ENCODE peak calls at places on chromosome 16, in six cellular contexts. W, L, P, Y, O and H are unnamed samples.

GRCh38 chr16:74449470-74449869 is 28.2 kb upstream of the CLEC18B start:
- DNase-seq in W (no peak), L (no peak), P (no peak), Y (no peak), O (no peak), H (no peak)

GRCh38 chr16:88719267-88719932 is 13.1 kb downstream of the CTU2 start:
- DNase-seq in W (no peak), L (no peak), P (no peak), Y (no peak), O (no peak), H (no peak)

GRCh38 chr16:75113046-75113491 is 3.5 kb downstream of the LDHD start:
- DNase-seq in W (no peak), L (no peak), P (no peak), Y (no peak), O (no peak), H (no peak)

GRCh38 chr16:28504707-28505404 is 1.8 kb downstream of the IL27 start:
- DNase-seq in W (no peak), L (no peak), P (no peak), Y (no peak), O (no peak), H (no peak)

GRCh38 chr16:23949630-23950290 is 114.0 kb downstream of the PRKCB start:
- DNase-seq in W (no peak), L (no peak), P (no peak), Y (no peak), O (peak; percentile 28), H (no peak)

GRCh38 chr16:11398136-11398535 is 52.9 kb downstream of the RMI2 start:
- DNase-seq in W (no peak), L (no peak), P (no peak), Y (no peak), O (no peak), H (no peak)

GRCh38 chr16:31201511-31202401 is 804 bp downstream of the PYCARD start:
- DNase-seq in W (no peak), L (peak; percentile 54), P (peak; percentile 81), Y (peak; percentile 47), O (no peak), H (peak; percentile 79)

GRCh38 chr16:76182092-76182635 is 95.0 kb upstream of the CNTNAP4 start:
- DNase-seq in W (no peak), L (no peak), P (no peak), Y (no peak), O (no peak), H (no peak)

GRCh38 chr16:88809068-88809675 is 2.6 kb downstream of the APRT start:
- DNase-seq in W (no peak), L (no peak), P (no peak), Y (no peak), O (no peak), H (no peak)

GRCh38 chr16:87324411-87325275 is 7.5 kb upstream of the C16orf95 start:
- DNase-seq in W (peak; percentile 46), L (peak; percentile 78), P (peak; percentile 83), Y (peak; percentile 79), O (no peak), H (peak; percentile 81)

GRCh38 chr16:84390131-84390785 is 21.9 kb downstream of the ATP2C2 start:
- DNase-seq in W (no peak), L (no peak), P (no peak), Y (no peak), O (no peak), H (peak; percentile 25)

GRCh38 chr16:29318037-29318436 is 88.5 kb downstream of the NPIPB11 start:
- DNase-seq in W (no peak), L (no peak), P (peak; percentile 54), Y (no peak), O (no peak), H (no peak)

GRCh38 chr16:85428168-85428898 is 184.8 kb upstream of the GSE1 start:
- DNase-seq in W (no peak), L (peak; percentile 63), P (peak; percentile 84), Y (peak; percentile 63), O (no peak), H (peak; percentile 76)

GRCh38 chr16:4695473-4696171 is 2.3 kb downstream of the NUDT16L1 start:
- DNase-seq in W (no peak), L (no peak), P (no peak), Y (no peak), O (no peak), H (no peak)

GRCh38 chr16:30805056-30805369 is 18.0 kb upstream of the ZNF629 start:
- DNase-seq in W (no peak), L (no peak), P (no peak), Y (no peak), O (no peak), H (no peak)

GRCh38 chr16:31010539-31010938 is at the start of gene STX1B:
- DNase-seq in W (no peak), L (peak; percentile 90), P (peak; percentile 87), Y (peak; percentile 82), O (no peak), H (peak; percentile 96)

GRCh38 chr16:24635900-24636610 is 93.4 kb upstream of the TNRC6A start:
- DNase-seq in W (no peak), L (no peak), P (no peak), Y (no peak), O (no peak), H (no peak)

GRCh38 chr16:66381585-66382170 is 15.2 kb downstream of the CDH5 start:
- DNase-seq in W (no peak), L (peak; percentile 4), P (no peak), Y (no peak), O (no peak), H (no peak)

GRCh38 chr16:66385415-66385814 is 18.9 kb downstream of the CDH5 start:
- DNase-seq in W (no peak), L (no peak), P (no peak), Y (no peak), O (no peak), H (no peak)

GRCh38 chr16:66383551-66383950 is 17.1 kb downstream of the CDH5 start:
- DNase-seq in W (no peak), L (peak; percentile 4), P (no peak), Y (no peak), O (no peak), H (no peak)

GRCh38 chr16:66382171-66382965 is 15.9 kb downstream of the CDH5 start:
- DNase-seq in W (no peak), L (peak; percentile 16), P (no peak), Y (no peak), O (no peak), H (no peak)

GRCh38 chr16:66382966-66383299 is 16.4 kb downstream of the CDH5 start:
- DNase-seq in W (peak; percentile 41), L (no peak), P (no peak), Y (no peak), O (no peak), H (peak; percentile 65)
- TF ChIP-seq CREB1 in W (peak; percentile 28), L (no peak), P (no peak), Y (no peak), O (no peak), H (peak; percentile 10)

GRCh38 chr16:56355786-56356275 is 69.5 kb downstream of the AMFR start:
- DNase-seq in W (no peak), L (peak; percentile 10), P (no peak), Y (peak; percentile 76), O (no peak), H (no peak)

GRCh38 chr16:56355221-56355620 is 70.1 kb downstream of the AMFR start:
- DNase-seq in W (no peak), L (peak; percentile 9), P (no peak), Y (no peak), O (no peak), H (peak; percentile 6)

GRCh38 chr16:56356276-56357241 is 68.8 kb downstream of the AMFR start:
- DNase-seq in W (peak; percentile 84), L (peak; percentile 87), P (peak; percentile 82), Y (peak; percentile 80), O (peak; percentile 46), H (peak; percentile 92)

GRCh38 chr16:56357765-56358322 is 67.5 kb downstream of the AMFR start:
- DNase-seq in W (peak; percentile 73), L (peak; percentile 55), P (peak; percentile 66), Y (no peak), O (no peak), H (peak; percentile 69)

GRCh38 chr16:56357291-56357764 is 68.0 kb downstream of the AMFR start:
- DNase-seq in W (no peak), L (peak; percentile 14), P (peak; percentile 56), Y (no peak), O (no peak), H (peak; percentile 8)
- TF ChIP-seq CREB1 in W (no peak), L (no peak), P (no peak), Y (no peak), O (no peak), H (no peak)

DNA sequence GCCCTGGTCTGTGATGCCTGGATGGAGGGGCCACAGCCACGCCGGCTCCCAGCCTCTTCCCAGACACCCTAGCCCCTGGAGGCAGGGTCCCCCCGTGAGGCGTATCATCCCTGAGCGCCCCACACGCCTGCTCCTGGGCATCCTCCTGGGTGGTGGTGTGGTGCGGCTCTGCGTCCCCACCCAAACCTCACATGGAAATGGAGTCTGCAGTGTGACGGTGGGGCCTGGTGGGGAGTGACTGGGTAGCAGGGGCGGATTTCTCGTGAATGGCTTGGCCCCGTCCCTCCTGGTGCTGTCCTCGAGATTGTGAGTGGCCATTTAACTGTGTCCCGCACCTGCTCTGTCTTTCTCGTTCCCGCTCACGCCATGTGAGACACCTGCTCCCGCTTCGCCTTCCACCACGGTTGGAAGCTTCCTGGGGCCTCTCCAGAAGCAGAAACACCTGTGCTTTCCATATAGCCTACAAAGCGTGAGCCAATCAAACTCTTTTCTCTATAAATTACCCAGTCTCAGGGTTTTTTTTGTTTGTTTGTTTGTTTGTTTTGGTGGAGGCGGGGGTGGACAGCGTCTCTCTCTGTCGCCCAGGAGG is 5.9 kb upstream of the SSTR5 start:
- DNase-seq in W (no peak), L (no peak), P (no peak), Y (no peak), O (no peak), H (no peak)
- TF ChIP-seq CREB1 in W (no peak), L (no peak), P (no peak), Y (no peak), O (no peak), H (no peak)

DNA sequence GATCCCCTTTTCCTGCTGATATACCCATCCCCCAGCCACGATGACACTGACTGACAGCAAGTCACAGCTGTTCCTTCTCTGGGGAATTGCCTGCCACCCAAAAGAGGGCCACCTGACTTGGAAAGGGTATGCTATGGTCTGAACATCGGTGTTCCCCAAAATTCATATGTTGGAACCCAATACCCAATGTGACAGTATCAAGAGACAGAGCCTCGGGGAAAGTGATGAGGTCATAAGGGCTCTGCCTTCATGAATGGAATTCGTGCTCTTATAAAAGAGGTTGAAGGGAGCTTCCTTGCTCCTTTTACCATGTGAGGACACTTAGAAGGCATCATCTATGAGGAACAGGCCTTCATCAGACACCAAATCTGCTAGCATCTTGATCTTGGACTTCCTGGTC is 7.6 kb upstream of the MARVELD3 start:
- DNase-seq in W (no peak), L (no peak), P (no peak), Y (no peak), O (no peak), H (no peak)
- TF ChIP-seq CREB1 in W (peak; percentile 41), L (no peak), P (no peak), Y (no peak), O (no peak), H (no peak)